ENCODE peak calls at places on chromosomes 13 and 19, in nine cellular contexts. One of them, this sample, is unnamed.

GRCh38 chr13:33251131-33251629 is 34.4 kb downstream of the STARD13 start:
- DNase-seq in nucleus accumbens: no peak
- DNase-seq in effector CD4-positive, alpha-beta T cell: no peak
- DNase-seq in HEK293T: no peak
- DNase-seq in NCI-H1417: no peak
- DNase-seq in neural progenitor cell: no peak
- DNase-seq in KBM-7: peak; percentile 74
- DNase-seq in GM04503: peak; percentile 90
- DNase-seq in activated T-cell treated with anti-CD3 and anti-CD28 coated beads for 1 hour: no peak
- DNase-seq in this sample: peak; percentile 97

GRCh38 chr13:20492641-20493040 is 33.0 kb downstream of the CRYL1 start:
- DNase-seq in nucleus accumbens: no peak
- DNase-seq in effector CD4-positive, alpha-beta T cell: peak; percentile 23
- DNase-seq in HEK293T: no peak
- DNase-seq in NCI-H1417: peak; percentile 2
- DNase-seq in neural progenitor cell: peak; percentile 41
- DNase-seq in KBM-7: no peak
- DNase-seq in GM04503: no peak
- DNase-seq in activated T-cell treated with anti-CD3 and anti-CD28 coated beads for 1 hour: no peak
- DNase-seq in this sample: peak; percentile 52

GRCh38 chr19:48739400-48739825 is 997 bp downstream of the RASIP1 start:
- DNase-seq in nucleus accumbens: no peak
- DNase-seq in effector CD4-positive, alpha-beta T cell: no peak
- DNase-seq in HEK293T: no peak
- DNase-seq in NCI-H1417: no peak
- DNase-seq in neural progenitor cell: peak; percentile 45
- DNase-seq in KBM-7: no peak
- DNase-seq in GM04503: no peak
- DNase-seq in activated T-cell treated with anti-CD3 and anti-CD28 coated beads for 1 hour: no peak
- DNase-seq in this sample: no peak

GRCh38 chr19:43438291-43439162 is 23.8 kb downstream of the TEX101 start:
- DNase-seq in nucleus accumbens: no peak
- DNase-seq in effector CD4-positive, alpha-beta T cell: no peak
- DNase-seq in HEK293T: no peak
- DNase-seq in NCI-H1417: no peak
- DNase-seq in neural progenitor cell: no peak
- DNase-seq in KBM-7: no peak
- DNase-seq in GM04503: peak; percentile 90
- DNase-seq in activated T-cell treated with anti-CD3 and anti-CD28 coated beads for 1 hour: no peak
- DNase-seq in this sample: peak; percentile 97

GRCh38 chr19:46107371-46107770 is 17.1 kb downstream of the IGFL3 start:
- DNase-seq in nucleus accumbens: no peak
- DNase-seq in effector CD4-positive, alpha-beta T cell: no peak
- DNase-seq in HEK293T: no peak
- DNase-seq in NCI-H1417: no peak
- DNase-seq in neural progenitor cell: no peak
- DNase-seq in KBM-7: no peak
- DNase-seq in GM04503: no peak
- DNase-seq in activated T-cell treated with anti-CD3 and anti-CD28 coated beads for 1 hour: no peak
- DNase-seq in this sample: peak; percentile 17

GRCh38 chr19:29060833-29061364 is 152.1 kb downstream of the UQCRFS1 start:
- DNase-seq in nucleus accumbens: no peak
- DNase-seq in effector CD4-positive, alpha-beta T cell: no peak
- DNase-seq in HEK293T: no peak
- DNase-seq in NCI-H1417: no peak
- DNase-seq in neural progenitor cell: no peak
- DNase-seq in KBM-7: no peak
- DNase-seq in GM04503: no peak
- DNase-seq in activated T-cell treated with anti-CD3 and anti-CD28 coated beads for 1 hour: no peak
- DNase-seq in this sample: no peak

GRCh38 chr19:28239270-28239669 is 973.7 kb downstream of the UQCRFS1 start:
- DNase-seq in nucleus accumbens: no peak
- DNase-seq in effector CD4-positive, alpha-beta T cell: no peak
- DNase-seq in HEK293T: no peak
- DNase-seq in NCI-H1417: peak; percentile 0
- DNase-seq in neural progenitor cell: peak; percentile 69
- DNase-seq in KBM-7: peak; percentile 22
- DNase-seq in GM04503: no peak
- DNase-seq in activated T-cell treated with anti-CD3 and anti-CD28 coated beads for 1 hour: no peak
- DNase-seq in this sample: no peak

GRCh38 chr19:45553464-45553863 is 31.1 kb downstream of the OPA3 start:
- DNase-seq in nucleus accumbens: no peak
- DNase-seq in effector CD4-positive, alpha-beta T cell: no peak
- DNase-seq in HEK293T: peak; percentile 1
- DNase-seq in NCI-H1417: no peak
- DNase-seq in neural progenitor cell: peak; percentile 85
- DNase-seq in KBM-7: no peak
- DNase-seq in GM04503: no peak
- DNase-seq in activated T-cell treated with anti-CD3 and anti-CD28 coated beads for 1 hour: no peak
- DNase-seq in this sample: no peak

GRCh38 chr19:19451429-19452240 is 46.2 kb downstream of the GATAD2A start:
- DNase-seq in nucleus accumbens: no peak
- DNase-seq in effector CD4-positive, alpha-beta T cell: no peak
- DNase-seq in HEK293T: no peak
- DNase-seq in NCI-H1417: no peak
- DNase-seq in neural progenitor cell: no peak
- DNase-seq in KBM-7: peak; percentile 74
- DNase-seq in GM04503: no peak
- DNase-seq in activated T-cell treated with anti-CD3 and anti-CD28 coated beads for 1 hour: no peak
- DNase-seq in this sample: no peak

GRCh38 chr19:6800991-6801396 is 28.5 kb downstream of the VAV1 start:
- DNase-seq in nucleus accumbens: no peak
- DNase-seq in effector CD4-positive, alpha-beta T cell: no peak
- DNase-seq in HEK293T: no peak
- DNase-seq in NCI-H1417: no peak
- DNase-seq in neural progenitor cell: no peak
- DNase-seq in KBM-7: no peak
- DNase-seq in GM04503: peak; percentile 61
- DNase-seq in activated T-cell treated with anti-CD3 and anti-CD28 coated beads for 1 hour: no peak
- DNase-seq in this sample: peak; percentile 70

GRCh38 chr19:51097166-51097736 is 11.0 kb downstream of the CTU1 start:
- DNase-seq in nucleus accumbens: peak; percentile 7
- DNase-seq in effector CD4-positive, alpha-beta T cell: peak; percentile 65
- DNase-seq in HEK293T: peak; percentile 72
- DNase-seq in NCI-H1417: peak; percentile 6
- DNase-seq in neural progenitor cell: peak; percentile 70
- DNase-seq in KBM-7: peak; percentile 26
- DNase-seq in GM04503: peak; percentile 7
- DNase-seq in activated T-cell treated with anti-CD3 and anti-CD28 coated beads for 1 hour: peak; percentile 71
- DNase-seq in this sample: peak; percentile 27

GRCh38 chr19:4063369-4064072 is 3.2 kb downstream of the ZBTB7A start:
- DNase-seq in nucleus accumbens: no peak
- DNase-seq in effector CD4-positive, alpha-beta T cell: no peak
- DNase-seq in HEK293T: no peak
- DNase-seq in NCI-H1417: no peak
- DNase-seq in neural progenitor cell: peak; percentile 55
- DNase-seq in KBM-7: no peak
- DNase-seq in GM04503: no peak
- DNase-seq in activated T-cell treated with anti-CD3 and anti-CD28 coated beads for 1 hour: no peak
- DNase-seq in this sample: no peak